ENCODE peak calls at places on chromosomes 5 and 9, in eight cellular contexts. R is HEK293T, M is astrocyte of the spinal cord, A is hepatic stellate cell, K is activated T-cell treated with anti-CD3 and anti-CD28 coated beads for 1 hour, D is GOT3, O is small intestine, F is GM12891. Y is an unnamed sample.
A peak's percentile ranks its signal among the peaks of the same experiment; 100 is the strongest.

GRCh38 chr5:162193012-162193411 is 125.4 kb downstream of the GABRG2 start:
- DNase-seq in R (no peak), M (no peak), A (no peak), K (no peak), D (no peak), O (no peak), F (no peak), Y (no peak)

GRCh38 chr5:7881091-7881490 is 12.1 kb downstream of the MTRR start:
- DNase-seq in R (peak; percentile 14), M (no peak), A (no peak), K (no peak), D (no peak), O (no peak), F (no peak), Y (peak; percentile 6)

GRCh38 chr9:137449931-137450537 is 8.9 kb upstream of the ENTPD8 start:
- DNase-seq in R (no peak), M (no peak), A (no peak), K (no peak), D (no peak), O (no peak), F (no peak), Y (no peak)

GRCh38 chr5:147508711-147509040 is 1.2 kb downstream of the DPYSL3 start:
- DNase-seq in R (no peak), M (no peak), A (no peak), K (no peak), D (no peak), O (no peak), F (no peak), Y (no peak)

GRCh38 chr5:58241383-58241782 is 218.5 kb downstream of the PLK2 start:
- DNase-seq in R (no peak), M (no peak), A (no peak), K (no peak), D (no peak), O (no peak), F (no peak), Y (no peak)

GRCh38 chr9:110799396-110799795 is 130.8 kb downstream of the MUSK start:
- DNase-seq in R (no peak), M (no peak), A (no peak), K (no peak), D (no peak), O (no peak), F (no peak), Y (no peak)

GRCh38 chr5:170632266-170632984 is 128.6 kb downstream of the KCNIP1 start:
- DNase-seq in R (no peak), M (no peak), A (no peak), K (no peak), D (no peak), O (no peak), F (no peak), Y (peak; percentile 1)

GRCh38 chr5:9877473-9877872 is 247.3 kb upstream of the TAS2R1 start:
- DNase-seq in R (no peak), M (no peak), A (no peak), K (no peak), D (no peak), O (no peak), F (no peak), Y (no peak)

GRCh38 chr9:75111019-75111622 is 22.8 kb downstream of the OSTF1 start:
- DNase-seq in R (no peak), M (no peak), A (no peak), K (no peak), D (no peak), O (peak; percentile 91), F (no peak), Y (no peak)

GRCh38 chr9:83027153-83027867 is 35.6 kb downstream of the RASEF start:
- DNase-seq in R (no peak), M (peak; percentile 86), A (peak; percentile 55), K (no peak), D (no peak), O (no peak), F (no peak), Y (no peak)